ENCODE peak calls at places on chromosomes 12 and 14, in six cellular contexts. I is choroid plexus epithelial cell, X is fibroblast of pulmonary artery, K is ovary, V is upper lobe of right lung, E is foreskin fibroblast. B is an unnamed sample.

GRCh38 chr12:52916225-52916624 is 11.3 kb upstream of the KRT8 start:
- DNase-seq in I (no peak), X (no peak), K (no peak), V (no peak), E (no peak), B (no peak)

GRCh38 chr14:90656986-90657385 is 159.2 kb downstream of the TTC7B start:
- DNase-seq in I (no peak), X (no peak), K (no peak), V (no peak), E (no peak), B (no peak)

GRCh38 chr12:100213016-100213891 is 12.6 kb downstream of the ACTR6 start:
- DNase-seq in I (no peak), X (no peak), K (no peak), V (no peak), E (no peak), B (no peak)

GRCh38 chr12:30754383-30754749 is 385 bp downstream of the CAPRIN2 start:
- DNase-seq in I (no peak), X (no peak), K (no peak), V (no peak), E (no peak), B (peak)

GRCh38 chr14:30864934-30865333 is 9.4 kb upstream of the COCH start:
- DNase-seq in I (no peak), X (no peak), K (no peak), V (no peak), E (no peak), B (no peak)

GRCh38 chr14:54591461-54592245 is 24.7 kb downstream of the SAMD4A start:
- DNase-seq in I (no peak), X (no peak), K (no peak), V (no peak), E (peak), B (no peak)

GRCh38 chr14:53409974-53410373 is 256.9 kb upstream of the DDHD1 start:
- DNase-seq in I (peak), X (peak), K (no peak), V (no peak), E (peak), B (no peak)

GRCh38 chr14:50311337-50311973 is 574 bp downstream of the L2HGDH start:
- DNase-seq in I (peak), X (no peak), K (no peak), V (no peak), E (no peak), B (no peak)

GRCh38 chr12:92574911-92575570 is 127.7 kb upstream of the PLEKHG7 start:
- DNase-seq in I (no peak), X (no peak), K (no peak), V (no peak), E (no peak), B (no peak)

GRCh38 chr14:75411194-75411552 is 16.6 kb upstream of the JDP2 start:
- DNase-seq in I (no peak), X (no peak), K (no peak), V (no peak), E (no peak), B (no peak)

GRCh38 chr12:98578821-98579220 is 14.7 kb upstream of the SLC25A3 start:
- DNase-seq in I (peak), X (no peak), K (no peak), V (no peak), E (no peak), B (no peak)

GRCh38 chr14:77808250-77808649 is 8.3 kb downstream of the ADCK1 start:
- DNase-seq in I (no peak), X (no peak), K (no peak), V (no peak), E (no peak), B (no peak)

GRCh38 chr12:32549675-32550079 is 129.4 kb upstream of the DNM1L start:
- DNase-seq in I (peak), X (no peak), K (no peak), V (no peak), E (peak), B (no peak)

GRCh38 chr14:88993946-88994345 is 169.5 kb downstream of the TTC8 start:
- DNase-seq in I (peak), X (peak), K (no peak), V (no peak), E (peak), B (no peak)

GRCh38 chr12:48739618-48740269 is 23.2 kb upstream of the CCNT1 start:
- DNase-seq in I (no peak), X (no peak), K (no peak), V (no peak), E (no peak), B (no peak)

GRCh38 chr12:104121001-104121400 is 17.0 kb downstream of the NFYB start:
- DNase-seq in I (peak), X (peak), K (no peak), V (no peak), E (peak), B (no peak)

GRCh38 chr14:67694791-67695393 is 672 bp downstream of the RDH11 start:
- DNase-seq in I (peak), X (peak), K (peak), V (peak), E (peak), B (peak)

GRCh38 chr12:68755536-68756243 is 9.7 kb downstream of the SLC35E3 start:
- DNase-seq in I (no peak), X (no peak), K (no peak), V (no peak), E (no peak), B (no peak)

GRCh38 chr12:77720258-77720657 is 110.4 kb upstream of the NAV3 start:
- DNase-seq in I (peak), X (peak), K (no peak), V (no peak), E (peak), B (no peak)

GRCh38 chr14:89377544-89377943 is 39.5 kb downstream of the FOXN3 start:
- DNase-seq in I (no peak), X (no peak), K (no peak), V (no peak), E (no peak), B (no peak)

GRCh38 chr12:116698131-116698495 is 39.8 kb downstream of the SPRING1 start:
- DNase-seq in I (no peak), X (no peak), K (no peak), V (no peak), E (no peak), B (no peak)

GRCh38 chr14:20583142-20583541 is 4.7 kb downstream of the RNASE11 start:
- DNase-seq in I (no peak), X (no peak), K (no peak), V (no peak), E (no peak), B (no peak)
- TF ChIP-seq CTCF in I (no peak), X (no peak), K (no peak), V (no peak), E (no peak), B (no peak)

DNA sequence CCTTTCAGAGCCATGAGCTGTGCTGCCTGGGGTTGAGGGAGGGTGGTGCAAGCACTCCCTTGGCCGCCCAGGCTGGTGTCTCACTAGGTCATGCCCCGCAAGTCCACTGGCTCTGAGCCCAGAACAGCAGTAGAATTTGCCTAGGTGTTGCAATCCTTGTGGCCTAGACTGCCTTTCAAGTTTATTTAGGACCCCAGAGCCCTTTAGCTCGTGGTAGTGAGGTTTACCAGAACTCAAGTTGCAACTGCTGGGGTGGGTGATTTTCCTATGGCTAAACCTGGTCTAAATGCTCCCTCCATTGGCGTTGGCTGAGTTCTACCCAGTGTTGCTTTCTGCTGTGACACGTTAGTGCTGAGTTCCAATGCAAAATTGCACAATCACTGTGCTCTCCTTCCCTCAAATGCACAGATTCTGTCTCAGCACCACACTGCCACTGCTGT is 287.2 kb downstream of the BCAT1 start:
- DNase-seq in I (peak), X (peak), K (no peak), V (peak), E (peak), B (peak)
- TF ChIP-seq CTCF in I (peak), X (no peak), K (no peak), V (no peak), E (no peak), B (no peak)

GRCh38 chr12:64169999-64170398 is 52.1 kb downstream of the KICS2 start:
- DNase-seq in I (no peak), X (no peak), K (no peak), V (no peak), E (peak), B (no peak)
- TF ChIP-seq CTCF in I (no peak), X (no peak), K (no peak), V (no peak), E (no peak), B (no peak)

DNA sequence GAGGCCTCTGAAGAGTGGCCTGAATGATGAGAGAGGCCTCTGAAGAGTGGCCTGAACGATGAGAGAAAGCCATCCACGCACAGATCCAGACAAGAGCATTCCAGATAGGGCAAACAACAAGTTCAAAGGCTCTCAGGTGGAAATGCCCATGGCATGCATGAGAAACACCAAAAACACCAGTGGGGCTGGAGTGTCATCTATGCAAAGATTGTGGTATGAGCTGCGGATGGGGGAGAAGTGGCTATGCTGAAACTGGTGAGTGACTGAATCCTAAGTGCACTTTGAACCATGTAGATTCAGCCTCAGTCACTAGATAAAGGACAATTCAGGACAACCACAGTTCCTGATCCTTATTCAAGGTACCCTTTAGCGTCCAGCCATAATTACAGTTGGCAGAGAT is 79.4 kb upstream of the GZMB start:
- DNase-seq in I (no peak), X (no peak), K (no peak), V (no peak), E (no peak), B (no peak)
- TF ChIP-seq CTCF in I (no peak), X (no peak), K (no peak), V (no peak), E (no peak), B (no peak)

DNA sequence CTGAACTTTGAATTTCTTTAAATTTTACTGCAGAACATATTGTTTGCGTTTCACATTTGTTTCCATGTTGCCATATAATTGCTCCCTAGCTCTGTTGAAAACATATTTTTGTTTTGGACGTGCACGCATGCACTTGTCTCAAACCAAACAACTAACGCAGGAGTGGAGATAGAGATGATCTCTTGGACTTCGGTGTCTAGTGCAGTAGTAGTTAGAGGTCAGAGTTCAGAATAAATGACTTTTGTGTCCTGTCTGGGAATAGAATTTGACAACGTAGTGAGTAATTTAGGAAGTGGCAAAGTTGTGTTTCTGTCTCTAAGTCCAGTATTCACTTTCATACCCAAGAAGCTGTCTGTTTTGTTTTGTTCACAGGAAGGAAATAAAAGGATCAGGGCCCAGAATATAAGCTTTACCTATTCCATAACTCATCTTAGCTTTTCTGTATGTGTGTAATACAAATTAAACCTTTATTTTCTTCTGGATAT is 173.8 kb downstream of the AEBP2 start:
- DNase-seq in I (no peak), X (no peak), K (no peak), V (no peak), E (no peak), B (no peak)
- TF ChIP-seq CTCF in I (no peak), X (no peak), K (no peak), V (no peak), E (no peak), B (no peak)

DNA sequence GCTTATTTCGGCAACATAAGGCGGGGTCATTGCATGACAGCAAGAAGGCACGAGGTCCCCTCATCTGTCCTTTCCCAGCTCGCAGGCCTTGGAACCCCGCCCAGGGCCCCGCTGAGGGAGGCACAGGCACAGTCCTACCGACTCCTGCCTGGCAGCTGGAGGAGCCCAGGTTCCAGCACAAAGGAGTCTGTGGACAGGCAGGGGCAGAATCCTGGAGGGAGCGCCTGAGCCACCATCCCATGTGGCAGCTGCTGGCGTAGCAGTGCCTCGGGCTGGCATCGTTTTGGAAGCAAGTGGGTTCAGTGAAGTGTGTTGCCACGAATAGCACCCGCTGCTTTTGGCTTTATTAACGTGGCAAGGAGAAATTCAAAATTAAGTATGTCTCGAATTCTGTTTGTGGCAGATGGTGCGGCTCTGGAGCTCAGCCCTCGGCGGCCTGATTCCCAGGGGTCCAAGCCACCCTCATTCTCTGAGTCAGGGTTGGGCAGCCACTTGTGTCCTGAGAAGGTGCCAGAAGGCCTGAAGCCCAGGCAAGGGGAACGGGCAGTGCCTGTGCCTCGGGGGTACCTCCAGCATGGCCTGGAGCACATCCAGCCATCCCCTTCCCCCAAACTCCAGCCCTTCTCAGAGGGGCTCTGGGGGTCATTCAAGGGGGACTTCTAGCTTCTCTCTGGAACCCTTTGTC is 35.9 kb downstream of the SLC8B1 start:
- DNase-seq in I (no peak), X (no peak), K (peak), V (no peak), E (peak), B (no peak)
- TF ChIP-seq CTCF in I (no peak), X (no peak), K (no peak), V (no peak), E (no peak), B (no peak)

GRCh38 chr14:37746140-37746832 is 150.9 kb downstream of the TTC6 start:
- DNase-seq in I (no peak), X (no peak), K (no peak), V (no peak), E (no peak), B (no peak)

GRCh38 chr14:37745657-37746056 is 150.2 kb downstream of the TTC6 start:
- DNase-seq in I (no peak), X (no peak), K (no peak), V (no peak), E (no peak), B (no peak)
- TF ChIP-seq CTCF in I (no peak), X (no peak), K (no peak), V (no peak), E (no peak), B (no peak)

B was measured in omental fat pad.